ENCODE peak calls at places on chromosomes 16 and 17, in five cellular contexts. R is AG04449, L is fibroblast of the aortic adventitia, T is astrocyte, O is AG04450. N is an unnamed sample.

GRCh38 chr17:64393000-64393402 is 2.3 kb upstream of the PECAM1 start:
- DNase-seq in L (no peak), O (no peak), T (no peak), R (no peak), N (no peak)

GRCh38 chr16:1237990-1238389 is 2.5 kb upstream of the TPSAB1 start:
- DNase-seq in R (no peak), L (no peak), O (no peak), T (no peak), N (no peak)

GRCh38 chr17:58156839-58157803 is 8.9 kb downstream of the OR4D1 start:
- DNase-seq in T (no peak), O (no peak), L (no peak), R (no peak), N (peak)

GRCh38 chr16:46883353-46883689 is 841 bp upstream of the GPT2 start:
- DNase-seq in T (no peak), L (no peak), R (no peak), O (no peak), N (no peak)

GRCh38 chr17:60941028-60941427 is 263.4 kb downstream of the BCAS3 start:
- DNase-seq in L (peak), R (peak), O (peak), T (peak), N (peak)

GRCh38 chr17:63477471-63478440 is 895 bp downstream of the ACE start:
- DNase-seq in L (no peak), O (no peak), R (no peak), T (no peak), N (no peak)

GRCh38 chr16:66928702-66929388 is 3.5 kb upstream of the RRAD start:
- DNase-seq in O (no peak), T (no peak), L (peak), R (no peak), N (peak)

GRCh38 chr17:46025510-46025909 is 26.5 kb downstream of the STH start:
- DNase-seq in O (no peak), L (no peak), R (no peak), T (no peak), N (no peak)

GRCh38 chr16:84610385-84610784 is 7.5 kb downstream of the COTL1 start:
- DNase-seq in T (no peak), L (no peak), O (no peak), R (no peak), N (no peak)

GRCh38 chr17:55433029-55433628 is 11.5 kb upstream of the MMD start:
- DNase-seq in T (peak), R (no peak), O (no peak), L (no peak), N (no peak)

GRCh38 chr17:49741009-49741691 is 22.8 kb downstream of the FAM117A start:
- DNase-seq in L (peak), T (peak), R (no peak), O (no peak), N (peak)

GRCh38 chr17:45430738-45431530 is 1.7 kb downstream of the ARHGAP27 start:
- DNase-seq in L (no peak), T (no peak), R (no peak), O (no peak), N (no peak)

GRCh38 chr16:51132484-51132883 is 18.6 kb downstream of the SALL1 start:
- DNase-seq in O (no peak), T (no peak), R (no peak), L (no peak), N (no peak)

GRCh38 chr17:40493697-40494096 is 7.7 kb downstream of the TNS4 start:
- DNase-seq in R (no peak), L (no peak), O (no peak), T (no peak), N (peak)

GRCh38 chr16:50309156-50309526 is 42.8 kb downstream of the ADCY7 start:
- DNase-seq in R (no peak), T (no peak), O (no peak), L (no peak), N (no peak)

GRCh38 chr17:47649972-47650524 is 329 bp downstream of the KPNB1 start:
- DNase-seq in L (no peak), O (no peak), R (no peak), T (no peak), N (no peak)

GRCh38 chr17:73616873-73617430 is 27.3 kb downstream of the SDK2 start:
- DNase-seq in O (no peak), T (no peak), R (no peak), L (no peak), N (no peak)

GRCh38 chr16:35691057-35691456 is 2231.6 kb downstream of the TP53TG3F start:
- DNase-seq in O (no peak), R (no peak), T (no peak), L (no peak), N (no peak)

GRCh38 chr17:54968259-54968953 is at the start of the genes COX11 and STXBP4:
- DNase-seq in R (peak), L (peak), T (peak), O (peak), N (peak)

GRCh38 chr16:81174644-81175324 is 63.7 kb upstream of the BCO1 start:
- DNase-seq in L (peak), T (no peak), R (no peak), O (peak), N (peak)

GRCh38 chr17:73998246-73999220 is 204.9 kb upstream of the RPL38 start:
- DNase-seq in L (no peak), T (no peak), R (no peak), O (no peak), N (peak)

GRCh38 chr16:57310801-57311200 is 26.3 kb upstream of the PLLP start:
- DNase-seq in L (no peak), T (no peak), R (no peak), O (no peak), N (no peak)

GRCh38 chr17:37743875-37744632 is 805 bp downstream of the HNF1B start:
- DNase-seq in O (no peak), R (no peak), L (no peak), T (no peak), N (no peak)

DNA sequence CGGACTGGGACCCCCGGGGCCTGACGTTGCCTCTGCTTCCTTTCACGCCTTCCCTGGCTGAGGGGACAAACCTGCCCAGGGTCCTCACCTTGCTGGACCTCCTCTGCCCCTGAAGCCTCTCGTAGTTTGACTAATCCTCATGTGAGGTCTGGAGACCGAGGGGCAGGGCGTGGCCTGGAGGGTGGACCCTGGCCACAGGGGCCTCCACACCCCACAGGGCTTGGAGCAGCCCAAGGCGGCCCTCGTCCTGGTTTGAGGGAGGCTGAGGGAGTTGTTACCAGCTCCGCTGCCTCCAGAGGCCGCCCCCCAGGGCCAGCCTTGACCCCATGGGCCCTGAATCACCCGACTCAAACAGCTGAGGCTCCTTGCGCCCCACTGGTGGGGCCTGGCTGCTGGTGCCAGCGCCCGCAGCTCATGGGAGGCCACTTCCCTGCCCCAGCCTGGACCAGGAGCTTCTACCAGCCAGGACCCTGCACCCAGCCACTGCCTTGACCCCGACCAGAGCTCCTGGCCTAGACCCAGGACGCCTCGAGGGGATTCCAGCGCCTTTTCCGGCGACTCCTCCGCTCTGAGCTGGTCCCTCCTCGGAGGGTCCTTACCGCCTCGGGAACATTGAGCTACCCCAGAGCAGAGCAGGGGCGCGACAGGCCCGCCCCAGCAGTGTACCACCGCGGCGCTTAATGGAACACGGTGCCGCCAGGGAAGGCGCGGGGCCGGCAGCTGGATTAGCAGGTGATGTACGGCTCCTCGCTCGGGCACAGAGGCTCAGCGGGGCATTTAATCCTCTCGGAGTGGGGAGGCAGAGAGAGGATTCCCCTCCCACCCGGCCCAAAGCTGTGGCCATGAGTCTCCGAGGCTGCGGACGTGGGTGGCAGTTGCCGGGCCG is 37.1 kb downstream of the GSE1 start:
- DNase-seq in R (no peak), O (no peak), T (no peak), L (no peak), N (no peak)
- H3K4me3 ChIP-seq in R (no peak), O (no peak), T (no peak), L (no peak), N (no peak)

GRCh38 chr17:44362964-44363612 is 565 bp downstream of the FAM171A2 start:
- DNase-seq in T (no peak), O (no peak), R (no peak), L (no peak), N (peak)
- H3K4me3 ChIP-seq in T (peak), O (peak), R (peak), L (peak), N (peak)

GRCh38 chr16:5034167-5034523 is 410 bp upstream of the NAGPA start:
- DNase-seq in T (no peak), R (no peak), O (no peak), L (no peak), N (no peak)
- H3K4me3 ChIP-seq in T (peak), R (peak), O (peak), L (peak), N (peak)

GRCh38 chr17:72566671-72567484 is 446.1 kb downstream of the SOX9 start:
- DNase-seq in T (no peak), O (no peak), L (no peak), R (no peak), N (no peak)
- H3K4me3 ChIP-seq in T (no peak), O (no peak), L (no peak), R (no peak), N (no peak)

GRCh38 chr16:10876305-10876704 is 697 bp upstream of the CIITA start:
- DNase-seq in O (no peak), L (no peak), R (no peak), T (no peak), N (no peak)

GRCh38 chr16:10878328-10878643 is 1.3 kb downstream of the CIITA start:
- DNase-seq in O (no peak), R (no peak), T (no peak), L (no peak), N (no peak)

GRCh38 chr16:10876799-10877341 is at the start of gene CIITA:
- DNase-seq in T (peak), L (peak), R (peak), O (peak), N (peak)

GRCh38 chr16:10878644-10879498 is 1.9 kb downstream of the CIITA start:
- DNase-seq in O (no peak), L (peak), T (no peak), R (no peak), N (peak)

GRCh38 chr16:10877472-10877946 is 507 bp downstream of the CIITA start:
- DNase-seq in R (no peak), L (no peak), O (no peak), T (no peak), N (no peak)
- H3K4me3 ChIP-seq in R (no peak), L (no peak), O (no peak), T (no peak), N (no peak)

N was measured in MG63.